ENCODE peak calls at places on chromosome 9, in six cellular contexts. B is HCT116, U is fibroblast of the aortic adventitia, S is lower leg skin, O is tibial artery, I is HFFc6. C is an unnamed sample.

GRCh38 chr9:92048924-92049625 is 66.1 kb downstream of the SPTLC1 start:
- DNase-seq in B (no peak), U (no peak), S (no peak), O (no peak), I (peak), C (peak)

GRCh38 chr9:13750061-13750460 is 470.6 kb upstream of the MPDZ start:
- DNase-seq in B (no peak), U (peak), S (no peak), O (no peak), I (peak), C (no peak)

GRCh38 chr9:82531795-82532194 is 531.1 kb downstream of the RASEF start:
- DNase-seq in B (no peak), U (peak), S (no peak), O (no peak), I (no peak), C (no peak)

GRCh38 chr9:36878986-36879982 is 154.8 kb downstream of the PAX5 start:
- DNase-seq in B (no peak), U (no peak), S (no peak), O (no peak), I (no peak), C (no peak)

GRCh38 chr9:97559111-97559514 is 57.6 kb downstream of the TMOD1 start:
- DNase-seq in B (no peak), U (no peak), S (no peak), O (no peak), I (no peak), C (no peak)

GRCh38 chr9:70256123-70256551 is 2.6 kb upstream of the SMC5 start:
- DNase-seq in B (no peak), U (peak), S (no peak), O (no peak), I (peak), C (no peak)

GRCh38 chr9:132243156-132244074 is 81.6 kb downstream of the NTNG2 start:
- DNase-seq in B (no peak), U (no peak), S (no peak), O (no peak), I (peak), C (no peak)

GRCh38 chr9:76585487-76586459 is 126.8 kb downstream of the GCNT1 start:
- DNase-seq in B (no peak), U (no peak), S (no peak), O (no peak), I (no peak), C (no peak)

GRCh38 chr9:113875917-113876805 is at the start of gene ZNF618:
- DNase-seq in B (no peak), U (no peak), S (no peak), O (no peak), I (no peak), C (no peak)

GRCh38 chr9:19119801-19120440 is 7.4 kb downstream of the PLIN2 start:
- DNase-seq in B (no peak), U (no peak), S (peak), O (no peak), I (no peak), C (no peak)

GRCh38 chr9:117703538-117703937 is 665 bp upstream of the TLR4 start:
- DNase-seq in B (no peak), U (no peak), S (peak), O (no peak), I (no peak), C (no peak)

GRCh38 chr9:7439355-7439978 is 360.1 kb downstream of the DMAC1 start:
- DNase-seq in B (no peak), U (peak), S (no peak), O (no peak), I (no peak), C (no peak)

GRCh38 chr9:128159073-128159783 is 837 bp upstream of the BBLN start:
- DNase-seq in B (peak), U (no peak), S (no peak), O (no peak), I (no peak), C (no peak)

GRCh38 chr9:249025-249424 is 34.4 kb downstream of the DOCK8 start:
- DNase-seq in B (no peak), U (no peak), S (no peak), O (no peak), I (no peak), C (no peak)

GRCh38 chr9:38619556-38620447 is 594 bp downstream of the ANKRD18A start:
- DNase-seq in B (no peak), U (no peak), S (no peak), O (no peak), I (no peak), C (no peak)

GRCh38 chr9:113589890-113590289 is 126.4 kb downstream of the RGS3 start:
- DNase-seq in B (no peak), U (peak), S (no peak), O (no peak), I (peak), C (no peak)

GRCh38 chr9:85522459-85523092 is 219.2 kb downstream of the AGTPBP1 start:
- DNase-seq in B (no peak), U (peak), S (peak), O (peak), I (no peak), C (no peak)

GRCh38 chr9:696332-697090 is 145.0 kb upstream of the DMRT1 start:
- DNase-seq in B (no peak), U (peak), S (no peak), O (peak), I (peak), C (no peak)

GRCh38 chr9:116208417-116209232 is 55.0 kb downstream of the PAPPA start:
- DNase-seq in B (no peak), U (peak), S (no peak), O (no peak), I (peak), C (peak)

GRCh38 chr9:133396952-133397351 is 20.8 kb downstream of the STKLD1 start:
- DNase-seq in B (no peak), U (no peak), S (no peak), O (no peak), I (no peak), C (no peak)
- TF ChIP-seq CTCF in B (peak), U (no peak), S (no peak), O (no peak), I (peak), C (peak)

DNA sequence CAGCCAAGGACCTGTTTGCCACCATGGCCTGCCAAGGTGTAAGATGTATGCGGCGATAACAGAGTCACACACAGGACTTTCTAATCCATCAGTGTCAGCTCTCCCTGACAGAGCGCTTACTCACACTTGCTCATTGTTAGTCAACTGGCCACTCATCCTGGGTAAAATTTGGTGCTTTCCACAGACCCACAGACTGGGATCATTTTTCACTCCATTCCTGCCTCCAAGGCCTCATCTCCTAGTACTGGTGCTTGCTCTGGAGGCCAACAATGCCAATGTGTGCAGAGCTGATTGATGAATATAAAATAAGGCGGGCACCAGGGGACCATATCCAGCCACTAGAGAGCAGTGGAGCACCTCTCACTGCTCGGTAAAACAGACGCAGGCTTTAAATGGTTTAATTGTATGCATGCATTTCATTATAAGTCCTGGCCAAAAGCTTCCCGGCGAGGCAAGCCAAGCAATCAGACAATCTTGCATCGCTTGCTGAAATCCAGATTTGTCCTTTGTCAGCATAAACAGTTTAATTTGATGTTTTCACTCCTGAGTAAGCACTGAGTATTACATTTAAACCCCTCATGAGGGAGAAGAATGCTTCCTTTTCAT is 22.3 kb downstream of the PSMB7 start:
- DNase-seq in B (peak), U (peak), S (no peak), O (no peak), I (peak), C (peak)
- TF ChIP-seq CTCF in B (peak), U (peak), S (no peak), O (no peak), I (peak), C (peak)

GRCh38 chr9:98736216-98736615 is 27.5 kb upstream of the GABBR2 start:
- DNase-seq in B (no peak), U (no peak), S (peak), O (no peak), I (no peak), C (no peak)
- TF ChIP-seq CTCF in B (no peak), U (no peak), S (no peak), O (no peak), I (no peak), C (no peak)

GRCh38 chr9:126702501-126703329 is 89.0 kb downstream of the LMX1B start:
- DNase-seq in B (no peak), U (no peak), S (peak), O (no peak), I (no peak), C (no peak)
- TF ChIP-seq CTCF in B (no peak), U (peak), S (no peak), O (peak), I (peak), C (peak)

DNA sequence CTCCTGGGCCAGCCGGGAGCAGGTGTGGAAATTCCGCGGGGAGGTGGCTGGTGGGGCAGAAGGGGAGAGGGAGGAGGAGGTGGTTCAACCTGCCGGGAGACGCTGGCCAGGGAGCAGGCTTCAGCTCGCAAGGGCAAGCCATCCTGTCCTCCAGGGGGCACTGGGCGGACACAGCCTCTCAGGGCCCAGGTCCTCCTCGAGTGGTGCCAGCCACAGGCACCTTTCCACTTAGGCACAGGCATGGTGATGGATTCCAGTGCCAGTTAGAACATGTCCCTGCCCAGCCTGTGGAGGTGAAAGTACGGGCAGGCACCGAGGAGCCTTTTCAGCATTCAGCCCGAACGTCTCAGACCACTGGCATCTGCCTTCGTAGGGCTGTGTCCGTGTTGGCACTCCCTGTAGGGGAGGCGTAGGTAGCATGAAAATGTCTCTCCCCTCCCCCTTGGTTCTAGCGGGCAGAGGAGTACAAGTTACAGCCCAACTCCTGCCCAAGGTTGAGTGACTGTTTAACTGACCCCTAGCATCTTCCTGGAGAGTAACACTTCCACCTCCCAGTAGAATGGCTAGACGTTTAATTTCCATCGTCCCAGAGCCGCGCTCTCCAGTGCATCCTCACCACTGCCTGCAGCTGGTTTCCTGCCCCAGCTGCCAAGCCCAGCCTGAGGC is 48.9 kb downstream of the DAB2IP start:
- DNase-seq in B (no peak), U (peak), S (peak), O (peak), I (peak), C (no peak)
- TF ChIP-seq CTCF in B (no peak), U (peak), S (no peak), O (peak), I (peak), C (peak)

DNA sequence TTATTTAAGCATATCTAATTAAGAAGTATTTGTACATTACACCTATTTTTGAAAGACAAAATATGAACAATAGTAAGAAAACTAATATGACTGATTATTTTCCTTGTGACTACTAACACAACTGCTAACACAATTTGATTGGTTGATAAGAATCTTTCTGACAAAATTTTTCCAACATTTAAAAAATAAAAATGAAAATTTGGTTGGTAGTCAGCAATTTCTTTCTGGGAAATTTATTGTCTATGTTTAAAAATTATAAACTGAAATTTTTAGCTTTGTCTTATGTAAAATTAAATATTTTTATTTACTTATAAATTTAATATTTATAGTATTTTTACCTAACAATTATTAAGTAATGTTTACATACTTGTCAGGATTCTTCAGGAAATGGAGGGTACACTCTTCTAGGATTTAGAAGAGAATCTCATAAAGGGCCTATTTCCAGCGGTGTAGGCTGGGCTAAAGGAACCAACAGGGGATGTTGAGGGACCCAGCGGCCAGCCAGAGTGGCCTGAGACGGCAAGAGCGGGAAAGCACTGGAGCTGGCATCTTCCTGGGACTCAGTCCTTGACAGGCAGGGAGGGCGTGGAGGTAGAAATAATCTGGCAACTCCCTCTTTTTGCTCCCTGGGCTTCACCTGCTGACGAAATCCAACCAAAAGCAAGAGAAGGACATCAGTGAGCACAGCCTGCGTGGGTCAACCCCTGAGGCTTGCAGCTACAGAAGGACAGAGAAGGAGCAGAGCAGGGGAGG is 14.7 kb upstream of the FAM120A start:
- DNase-seq in B (no peak), U (no peak), S (no peak), O (no peak), I (no peak), C (no peak)
- TF ChIP-seq CTCF in B (no peak), U (no peak), S (no peak), O (no peak), I (no peak), C (no peak)

C was measured in AG09319.